ENCODE peak calls at places on chromosomes 3 and 15, in five cellular contexts. K is retina; B is Karpas-422; J is T1000; A is activated naive CD8-positive, alpha-beta T cell treated with anti-CD3 and anti-CD28 coated beads, Interleukin-2, amount 50 U/mL, for 24 hours. W is an unnamed sample.

GRCh38 chr15:44537728-44538240 is 837 bp downstream of the EIF3J start:
- DNase-seq in K (no peak), B (peak; percentile 47), J (no peak), A (peak; percentile 20), W (no peak)

GRCh38 chr3:10400749-10401495 is 80.0 kb upstream of the SEC13 start:
- DNase-seq in K (no peak), B (no peak), J (no peak), A (no peak), W (no peak)

GRCh38 chr3:160287666-160288065 is 62.4 kb downstream of the C3orf80 start:
- DNase-seq in K (no peak), B (no peak), J (no peak), A (no peak), W (no peak)

GRCh38 chr3:53715815-53716483 is 130.3 kb downstream of the CHDH start:
- DNase-seq in K (no peak), B (no peak), J (no peak), A (no peak), W (no peak)

GRCh38 chr3:61571516-61572336 is 10.4 kb downstream of the PTPRG start:
- DNase-seq in K (no peak), B (no peak), J (no peak), A (no peak), W (no peak)

GRCh38 chr15:82714026-82714425 is 4.4 kb upstream of the AP3B2 start:
- DNase-seq in K (no peak), B (no peak), J (no peak), A (no peak), W (no peak)

GRCh38 chr15:62606376-62607164 is 436.0 kb upstream of the TPM1 start:
- DNase-seq in K (no peak), B (no peak), J (peak; percentile 68), A (no peak), W (no peak)

GRCh38 chr3:185781759-185782158 is 43.1 kb downstream of the IGF2BP2 start:
- DNase-seq in K (no peak), B (no peak), J (no peak), A (no peak), W (no peak)